ENCODE peak calls at places on chromosomes 6 and 20, in eight cellular contexts. T is HCT116; D is spleen; O is fibroblast of lung; H is pancreas; E is cardiac fibroblast; V is GM06990; L is CD8-positive, alpha-beta memory T cell. Z is an unnamed sample.

GRCh38 chr6:63716169-63716568 is 80.6 kb downstream of the PHF3 start:
- DNase-seq in V (no peak), E (no peak), O (no peak), L (no peak), H (no peak), T (no peak), D (no peak), Z (no peak)

GRCh38 chr6:111441678-111442243 is 41.3 kb downstream of the REV3L start:
- DNase-seq in L (no peak), E (no peak), O (no peak), V (no peak), H (no peak), D (no peak), T (no peak), Z (no peak)

GRCh38 chr6:85186546-85187170 is 263.2 kb upstream of the NT5E start:
- DNase-seq in H (no peak), T (no peak), L (no peak), D (no peak), O (peak), E (peak), V (no peak), Z (no peak)

GRCh38 chr6:52577022-52577777 is at the start of gene TRAM2:
- DNase-seq in L (peak), D (peak), E (peak), O (peak), H (peak), V (peak), T (peak), Z (peak)

GRCh38 chr6:146990821-146991798 is 213.1 kb upstream of the STXBP5 start:
- DNase-seq in L (no peak), V (no peak), D (no peak), O (peak), E (peak), T (peak), H (no peak), Z (no peak)

GRCh38 chr6:108559884-108560462 is 744 bp upstream of the FOXO3 start:
- DNase-seq in O (peak), D (peak), T (no peak), E (peak), L (peak), H (peak), V (no peak), Z (no peak)

GRCh38 chr20:30489604-30490003 is 767.9 kb upstream of the DEFB115 start:
- DNase-seq in V (no peak), D (no peak), O (no peak), L (no peak), T (no peak), E (no peak), H (no peak), Z (no peak)

GRCh38 chr6:105510746-105511145 is 107.9 kb upstream of the PREP start:
- DNase-seq in T (no peak), D (no peak), H (no peak), E (peak), L (no peak), O (no peak), V (no peak), Z (no peak)

GRCh38 chr6:106184629-106185028 is 98.5 kb downstream of the PRDM1 start:
- DNase-seq in H (no peak), O (no peak), D (no peak), V (no peak), L (no peak), E (peak), T (no peak), Z (no peak)

GRCh38 chr6:145904878-145905277 is 59.3 kb downstream of the SHPRH start:
- DNase-seq in D (no peak), O (no peak), E (no peak), H (no peak), L (no peak), T (no peak), V (no peak), Z (no peak)

GRCh38 chr6:5034736-5035135 is 30.9 kb upstream of the RPP40 start:
- DNase-seq in V (no peak), E (no peak), L (no peak), O (no peak), D (no peak), H (no peak), T (no peak), Z (no peak)

GRCh38 chr6:113908801-113909200 is 51.7 kb downstream of the MARCKS start:
- DNase-seq in O (no peak), V (no peak), E (peak), L (no peak), D (no peak), H (no peak), T (no peak), Z (no peak)

GRCh38 chr6:159279790-159280277 is 110.6 kb downstream of the FNDC1 start:
- DNase-seq in V (no peak), H (no peak), E (peak), D (no peak), O (no peak), T (peak), L (no peak), Z (no peak)

GRCh38 chr6:170434114-170434820 is 118.8 kb downstream of the PSMB1 start:
- DNase-seq in H (no peak), T (no peak), E (no peak), O (no peak), L (no peak), D (no peak), V (no peak), Z (no peak)

GRCh38 chr6:75526502-75527127 is 33.0 kb upstream of the FILIP1 start:
- DNase-seq in T (peak), O (peak), H (peak), D (no peak), V (no peak), L (peak), E (peak), Z (peak)

GRCh38 chr20:59063358-59064213 is 21.0 kb upstream of the PRELID3B start:
- DNase-seq in D (no peak), V (no peak), E (peak), O (peak), H (no peak), L (no peak), T (peak), Z (no peak)

GRCh38 chr6:46421239-46421638 is 70.0 kb downstream of the RCAN2 start:
- DNase-seq in T (no peak), V (no peak), D (no peak), O (no peak), E (peak), L (no peak), H (no peak), Z (no peak)

GRCh38 chr20:8812818-8813217 is 256.1 kb upstream of the PLCB4 start:
- DNase-seq in T (no peak), L (no peak), D (no peak), E (no peak), V (no peak), H (no peak), O (no peak), Z (no peak)

GRCh38 chr6:100482698-100483097 is 18.0 kb upstream of the SIM1 start:
- DNase-seq in D (no peak), L (no peak), E (no peak), O (no peak), V (no peak), H (no peak), T (no peak), Z (no peak)

GRCh38 chr6:2793491-2794151 is 28.4 kb downstream of the WRNIP1 start:
- DNase-seq in O (no peak), H (no peak), L (peak), V (no peak), E (peak), T (no peak), D (no peak), Z (no peak)

GRCh38 chr6:123053602-123054225 is 57.7 kb downstream of the CLVS2 start:
- DNase-seq in E (no peak), O (no peak), V (no peak), L (no peak), H (no peak), T (no peak), D (no peak), Z (no peak)

GRCh38 chr6:132907231-132907630 is 92.9 kb downstream of the RPS12 start:
- DNase-seq in T (no peak), E (peak), D (no peak), O (no peak), V (no peak), H (no peak), L (no peak), Z (no peak)

GRCh38 chr6:167567142-167568033 is 242.5 kb downstream of the TTLL2 start:
- DNase-seq in H (no peak), E (no peak), L (no peak), D (no peak), T (no peak), V (no peak), O (no peak), Z (no peak)

GRCh38 chr6:128743974-128744765 is 138.8 kb upstream of the LAMA2 start:
- DNase-seq in E (no peak), V (no peak), O (no peak), H (no peak), L (no peak), T (no peak), D (no peak), Z (no peak)

GRCh38 chr6:12750416-12750815 is 33.8 kb downstream of the PHACTR1 start:
- DNase-seq in E (no peak), T (no peak), L (no peak), V (no peak), O (no peak), H (no peak), D (no peak), Z (no peak)
- H3K4me3 ChIP-seq in E (no peak), T (no peak), L (no peak), V (no peak), O (no peak), H (no peak), D (no peak), Z (no peak)

DNA sequence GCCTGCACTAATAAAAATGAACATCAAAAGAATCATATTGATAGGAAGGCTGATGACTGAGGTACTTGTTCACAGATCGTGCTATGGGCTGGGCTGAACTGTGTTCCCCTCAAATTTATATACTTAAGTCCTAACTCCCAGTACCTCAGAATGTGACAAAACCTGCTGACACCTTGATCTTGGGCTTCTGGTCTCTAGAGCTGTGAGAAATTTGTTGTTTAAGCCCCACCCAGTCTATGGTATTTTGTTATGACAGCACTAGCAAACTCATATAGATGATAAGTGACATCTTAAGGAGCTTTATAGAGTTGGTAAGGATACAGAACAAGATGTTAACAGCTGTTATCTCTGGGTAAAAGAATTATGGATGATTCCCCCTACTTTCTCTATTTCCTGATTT is 13.8 kb downstream of the UBE2V1 start:
- DNase-seq in D (no peak), T (no peak), E (no peak), L (no peak), H (no peak), V (no peak), O (no peak), Z (no peak)
- H3K4me3 ChIP-seq in D (no peak), T (no peak), E (no peak), L (no peak), H (no peak), V (no peak), O (no peak), Z (no peak)

DNA sequence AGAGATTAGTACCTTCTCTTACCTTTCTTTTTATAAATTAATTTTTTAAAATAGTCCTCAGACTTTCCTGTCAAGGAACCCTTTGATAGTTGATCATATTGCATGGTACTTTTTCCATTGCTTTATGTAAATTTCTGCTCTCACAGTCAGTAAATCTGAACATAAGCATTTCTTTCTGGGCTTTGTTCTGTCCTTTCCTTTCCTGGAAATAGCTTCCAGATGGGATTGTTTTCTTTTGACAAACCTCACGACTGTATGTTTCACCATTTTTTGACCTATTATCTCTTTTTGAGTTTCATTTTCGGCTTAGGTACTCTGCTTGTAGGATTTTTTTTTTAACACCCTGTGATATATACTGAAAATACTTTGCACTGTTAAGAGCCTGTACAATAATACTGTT is 32.6 kb downstream of the UTRN start:
- DNase-seq in L (no peak), O (no peak), E (peak), T (no peak), V (no peak), D (no peak), H (no peak), Z (no peak)
- H3K4me3 ChIP-seq in L (no peak), O (no peak), E (no peak), T (no peak), V (no peak), D (no peak), H (no peak), Z (no peak)

GRCh38 chr6:25042599-25042936 is 106.8 kb upstream of the RIPOR2 start:
- DNase-seq in D (no peak), V (no peak), O (no peak), H (no peak), E (no peak), T (no peak), L (peak), Z (no peak)
- H3K4me3 ChIP-seq in D (no peak), V (peak), O (no peak), H (no peak), E (no peak), T (no peak), L (peak), Z (no peak)

DNA sequence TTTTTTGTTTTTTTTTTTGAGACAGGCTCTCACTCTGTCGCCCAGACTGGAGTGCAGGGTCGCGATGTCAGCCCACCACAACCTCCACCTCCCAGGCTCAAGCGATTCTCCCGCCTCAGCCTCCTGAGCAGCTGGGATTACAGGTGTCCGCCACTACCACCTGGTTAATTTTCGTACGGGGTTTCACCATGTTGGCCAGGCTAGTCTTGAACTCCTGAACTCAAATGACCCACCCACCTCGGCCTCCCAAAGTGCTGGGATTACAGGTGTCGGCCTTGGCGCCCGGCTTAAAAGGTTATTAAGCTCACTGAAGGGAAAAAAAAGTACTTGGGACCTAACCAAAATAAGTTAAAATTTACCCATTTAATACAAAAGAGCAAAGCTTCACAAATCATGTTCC is 1.9 kb downstream of the TCFL5 start:
- DNase-seq in V (no peak), L (no peak), H (no peak), E (no peak), O (no peak), T (no peak), D (no peak), Z (no peak)
- H3K4me3 ChIP-seq in V (no peak), L (no peak), H (no peak), E (no peak), O (no peak), T (peak), D (no peak), Z (no peak)

DNA sequence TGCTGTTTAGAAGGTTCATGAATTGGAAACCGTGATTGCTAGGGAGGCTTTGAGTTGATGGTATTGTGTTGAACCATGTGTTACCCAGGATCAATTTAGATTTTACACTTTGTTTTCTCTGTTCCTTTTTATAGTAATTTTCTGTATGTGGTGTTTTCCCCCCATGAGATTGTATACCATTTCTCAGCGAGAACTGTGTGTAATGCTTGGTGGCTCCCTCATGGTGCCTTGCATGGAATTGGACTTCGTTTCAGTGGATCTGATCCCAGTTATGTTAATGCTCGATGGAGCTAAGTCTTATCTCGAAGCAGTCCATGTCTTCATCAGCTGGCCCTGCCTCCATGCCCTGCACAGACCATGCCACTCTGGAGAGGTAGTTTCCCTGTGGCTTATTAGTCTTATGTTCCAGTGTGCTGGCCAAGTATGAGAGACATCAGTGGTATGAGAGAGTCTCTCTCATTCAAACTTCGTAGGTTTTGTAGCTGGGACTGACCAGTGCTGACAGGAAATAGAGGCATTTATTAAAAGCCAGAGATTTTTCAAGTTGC is 18.7 kb downstream of the PTPN1 start:
- DNase-seq in E (peak), O (no peak), V (no peak), D (no peak), T (no peak), L (no peak), H (no peak), Z (no peak)
- H3K4me3 ChIP-seq in E (no peak), O (no peak), V (peak), D (no peak), T (no peak), L (no peak), H (no peak), Z (no peak)

GRCh38 chr20:62006482-62006881 is 59.2 kb downstream of the TAF4 start:
- DNase-seq in E (no peak), H (no peak), D (no peak), O (no peak), V (no peak), T (no peak), L (no peak), Z (no peak)

GRCh38 chr20:62004614-62005013 is 61.1 kb downstream of the TAF4 start:
- DNase-seq in O (no peak), L (no peak), V (no peak), E (no peak), H (no peak), T (no peak), D (no peak), Z (no peak)

GRCh38 chr20:62001178-62001715 is 64.4 kb downstream of the TAF4 start:
- DNase-seq in L (no peak), D (no peak), V (no peak), E (no peak), H (no peak), T (no peak), O (no peak), Z (no peak)

GRCh38 chr20:62003567-62004405 is 61.9 kb downstream of the TAF4 start:
- DNase-seq in H (no peak), L (no peak), D (no peak), T (no peak), O (no peak), V (no peak), E (no peak), Z (no peak)

GRCh38 chr20:62002882-62003480 is 62.7 kb downstream of the TAF4 start:
- DNase-seq in L (no peak), O (no peak), D (no peak), V (no peak), H (peak), T (no peak), E (no peak), Z (no peak)
- H3K4me3 ChIP-seq in L (no peak), O (no peak), D (no peak), V (no peak), H (no peak), T (no peak), E (no peak), Z (no peak)

DNA sequence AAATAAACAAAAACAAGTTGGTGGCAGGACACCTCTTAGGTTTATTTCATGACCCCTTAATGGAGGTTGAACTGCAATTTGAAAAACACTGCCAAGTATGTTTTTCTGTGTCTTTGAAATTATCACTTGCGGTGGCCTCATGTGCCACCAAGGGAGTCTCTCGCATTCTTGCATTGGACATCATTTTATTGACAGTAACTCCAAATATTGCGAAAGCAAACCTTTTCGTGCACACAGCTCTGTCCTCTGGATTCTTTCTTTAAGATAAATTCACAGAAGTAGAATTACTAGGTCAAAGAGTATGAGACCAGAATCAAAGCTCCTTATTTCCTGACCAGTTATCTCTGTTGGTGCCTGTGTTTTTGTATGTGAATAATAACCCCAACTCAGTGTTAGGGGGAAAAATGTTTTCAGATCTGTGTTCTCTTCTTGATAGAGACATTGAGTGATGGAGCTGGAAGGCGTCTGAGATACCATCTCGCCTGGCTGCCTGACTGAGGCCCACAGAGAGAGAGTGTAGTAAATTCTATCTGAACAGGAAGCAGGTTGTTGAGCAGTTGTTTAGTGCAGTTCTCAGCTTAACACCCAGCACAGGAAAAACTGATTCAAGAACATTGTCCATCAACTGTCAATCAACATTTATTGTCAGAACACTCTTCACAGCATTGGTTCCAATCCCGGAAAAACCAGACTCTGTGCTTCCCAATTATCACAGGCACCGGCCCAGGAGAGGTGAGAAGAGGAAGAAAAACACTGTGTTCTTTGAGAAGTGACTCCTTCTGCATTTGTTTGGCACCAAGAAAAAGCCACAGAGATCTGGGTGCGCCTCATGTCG is 2.2 kb upstream of the CCDC167 start:
- DNase-seq in H (no peak), V (no peak), D (no peak), T (no peak), E (no peak), O (no peak), L (peak), Z (no peak)
- H3K4me3 ChIP-seq in H (no peak), V (no peak), D (no peak), T (no peak), E (no peak), O (no peak), L (peak), Z (no peak)

DNA sequence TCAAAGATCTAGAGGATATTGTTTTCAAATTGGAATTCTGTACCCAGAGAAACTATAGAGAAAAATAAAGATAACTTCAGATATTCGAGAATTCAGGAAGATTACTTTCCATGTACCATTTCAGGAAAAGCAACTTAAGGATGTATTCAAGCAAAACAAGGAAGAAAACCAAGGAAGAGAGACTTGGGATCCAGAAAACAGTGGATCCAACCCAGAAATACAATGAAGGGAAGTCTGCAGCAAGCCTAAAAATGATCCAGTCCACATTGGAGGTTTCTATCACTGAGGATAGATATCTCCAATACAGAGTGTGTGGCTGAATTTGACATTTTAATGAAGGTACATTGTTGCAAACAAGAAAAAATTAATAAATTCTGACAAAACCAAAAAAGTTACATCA is 201.0 kb downstream of the EYA2 start:
- DNase-seq in E (no peak), D (no peak), V (no peak), L (no peak), T (no peak), H (no peak), O (no peak), Z (no peak)
- H3K4me3 ChIP-seq in E (no peak), D (no peak), V (no peak), L (no peak), T (no peak), H (no peak), O (no peak), Z (no peak)

GRCh38 chr20:5670874-5671273 is 79.3 kb upstream of the SHLD1 start:
- DNase-seq in D (no peak), V (no peak), H (no peak), O (no peak), L (no peak), T (no peak), E (no peak), Z (no peak)

GRCh38 chr20:5675103-5676091 is 74.8 kb upstream of the SHLD1 start:
- DNase-seq in H (no peak), D (no peak), T (no peak), E (no peak), V (no peak), O (no peak), L (no peak), Z (no peak)

GRCh38 chr20:5670137-5670536 is 80.1 kb upstream of the SHLD1 start:
- DNase-seq in D (no peak), E (no peak), L (no peak), O (no peak), V (no peak), H (no peak), T (no peak), Z (no peak)

GRCh38 chr20:5677389-5677788 is 72.8 kb upstream of the SHLD1 start:
- DNase-seq in E (no peak), D (no peak), V (no peak), H (no peak), O (no peak), L (no peak), T (no peak), Z (no peak)

GRCh38 chr20:5674176-5674660 is 76.0 kb upstream of the SHLD1 start:
- DNase-seq in V (peak), T (peak), L (no peak), E (peak), D (no peak), O (no peak), H (no peak), Z (peak)
- H3K4me3 ChIP-seq in V (no peak), T (no peak), L (no peak), E (no peak), D (no peak), O (no peak), H (no peak), Z (no peak)

Z was measured in GM12864.